ENCODE peak calls at places on chromosome 2, in seven cellular contexts. O is suprapubic skin; J is transverse colon; L is right lobe of liver; D is ascending aorta; T is neural progenitor cell; H is naive thymus-derived CD4-positive, alpha-beta T cell. X is an unnamed sample.

GRCh38 chr2:109065335-109065734 is 63.7 kb upstream of the SH3RF3 start:
- DNase-seq in D (no peak), T (no peak), L (peak; percentile 79), O (peak; percentile 58), J (no peak), H (no peak), X (peak; percentile 32)

GRCh38 chr2:199983534-199983933 is 28.2 kb downstream of the MAIP1 start:
- DNase-seq in D (no peak), H (no peak), J (no peak), T (no peak), L (no peak), O (no peak), X (no peak)

GRCh38 chr2:163736433-163737168 is 793 bp upstream of the FIGN start:
- DNase-seq in O (peak; percentile 82), D (no peak), L (peak; percentile 69), J (peak; percentile 9), H (no peak), T (peak; percentile 92), X (peak; percentile 45)

GRCh38 chr2:165192729-165193128 is 11.1 kb downstream of the SCN3A start:
- DNase-seq in D (no peak), O (no peak), T (no peak), H (no peak), J (no peak), L (no peak), X (no peak)

GRCh38 chr2:218002103-218002502 is 692 bp downstream of the TNS1 start:
- DNase-seq in T (no peak), O (no peak), L (no peak), J (no peak), D (no peak), H (no peak), X (no peak)

GRCh38 chr2:222892321-222892720 is 31.5 kb downstream of the ACSL3 start:
- DNase-seq in J (no peak), T (no peak), D (no peak), H (no peak), O (no peak), L (no peak), X (no peak)

GRCh38 chr2:226720948-226721347 is 78.7 kb downstream of the IRS1 start:
- DNase-seq in D (no peak), O (no peak), T (peak; percentile 16), H (no peak), L (no peak), J (no peak), X (no peak)

GRCh38 chr2:74741076-74741460 is 87.0 kb downstream of the SEMA4F start:
- DNase-seq in H (no peak), T (no peak), J (peak; percentile 27), D (no peak), O (no peak), L (no peak), X (no peak)

GRCh38 chr2:199409705-199410104 is 48.0 kb downstream of the SATB2 start:
- DNase-seq in L (no peak), O (no peak), H (no peak), D (no peak), T (no peak), J (no peak), X (no peak)

GRCh38 chr2:109523536-109524361 is 90.0 kb downstream of the SEPTIN10 start:
- DNase-seq in L (peak; percentile 24), H (no peak), T (no peak), D (no peak), O (no peak), J (no peak), X (no peak)

GRCh38 chr2:72915907-72916742 is 1.2 kb upstream of the EMX1 start:
- DNase-seq in O (no peak), L (peak; percentile 76), H (peak; percentile 41), J (peak; percentile 76), D (no peak), T (peak; percentile 94), X (peak; percentile 78)

GRCh38 chr2:62007555-62007954 is 102.1 kb downstream of the COMMD1 start:
- DNase-seq in O (no peak), D (no peak), T (no peak), H (no peak), J (no peak), L (no peak), X (no peak)

GRCh38 chr2:202555354-202555753 is 79.4 kb upstream of the FAM117B start:
- DNase-seq in J (no peak), O (no peak), H (no peak), D (no peak), L (no peak), T (no peak), X (no peak)

GRCh38 chr2:47504174-47504810 is 101.3 kb downstream of the MSH2 start:
- DNase-seq in J (no peak), T (no peak), H (no peak), L (no peak), D (no peak), O (peak; percentile 40), X (no peak)
- H3K9me3 ChIP-seq in J (peaks cover 3% of the 10 kb centered on the region), T (peaks cover 5% of the 10 kb centered on the region), H (peaks cover 26% of the 10 kb centered on the region), L (no peaks in the 10 kb centered on the region), D (no peaks in the 10 kb centered on the region), O (no peaks in the 10 kb centered on the region), X (peaks cover 10% of the 10 kb centered on the region)

GRCh38 chr2:47568164-47568861 is 165.4 kb downstream of the MSH2 start:
- DNase-seq in H (no peak), T (no peak), O (no peak), L (no peak), J (no peak), D (no peak), X (no peak)
- H3K27me3 ChIP-seq in H (peaks cover 3% of the 10 kb centered on the region), T (peaks cover 67% of the 10 kb centered on the region), O (peaks cover 80% of the 10 kb centered on the region), L (peaks cover 24% of the 10 kb centered on the region), J (peaks cover 73% of the 10 kb centered on the region), D (peaks cover 25% of the 10 kb centered on the region), X (peaks cover 19% of the 10 kb centered on the region)

GRCh38 chr2:82652117-82652516 is 1807.0 kb downstream of the SUCLG1 start:
- DNase-seq in L (no peak), O (no peak), T (no peak), J (no peak), D (no peak), H (no peak), X (no peak)

DNA sequence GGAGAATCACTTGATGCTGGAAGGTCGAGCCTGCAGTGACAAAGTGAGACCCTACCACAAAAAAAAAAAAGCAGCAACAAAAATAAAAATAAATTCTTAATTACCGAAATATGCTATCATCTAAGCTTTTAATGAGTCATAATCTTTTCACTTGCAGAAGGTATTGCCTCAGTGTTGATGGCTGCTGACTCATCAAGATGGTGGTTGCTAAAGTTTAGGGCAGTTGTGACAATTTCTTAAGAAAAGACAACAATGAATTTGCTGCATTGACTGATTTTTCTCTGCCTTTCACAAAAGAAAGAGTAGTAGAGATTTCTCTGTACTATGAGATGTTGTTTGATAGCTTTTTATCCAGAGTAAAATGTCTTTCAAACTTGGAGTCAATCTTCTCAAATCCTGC is 1809.0 kb downstream of the SUCLG1 start:
- DNase-seq in D (no peak), O (no peak), H (no peak), L (no peak), J (no peak), T (no peak), X (no peak)
- H3K9me3 ChIP-seq in D (no peaks in the 10 kb centered on the region), O (no peaks in the 10 kb centered on the region), H (peaks cover 5% of the 10 kb centered on the region), L (no peaks in the 10 kb centered on the region), J (no peaks in the 10 kb centered on the region), T (no peaks in the 10 kb centered on the region), X (no peaks in the 10 kb centered on the region)

GRCh38 chr2:174333502-174334277 is 1.1 kb upstream of the SP9 start:
- DNase-seq in H (peak; percentile 31), T (peak; percentile 54), J (no peak), D (no peak), O (no peak), L (no peak), X (no peak)

GRCh38 chr2:174331731-174332606 is 2.8 kb upstream of the SP9 start:
- DNase-seq in H (no peak), L (no peak), J (no peak), D (no peak), O (no peak), T (peak; percentile 80), X (no peak)

GRCh38 chr2:174333017-174333501 is 1.7 kb upstream of the SP9 start:
- DNase-seq in L (no peak), T (peak; percentile 20), H (no peak), J (no peak), O (no peak), D (no peak), X (no peak)

GRCh38 chr2:174330945-174331619 is 3.7 kb upstream of the SP9 start:
- DNase-seq in L (no peak), J (no peak), H (no peak), T (peak; percentile 55), O (no peak), D (no peak), X (no peak)

DNA sequence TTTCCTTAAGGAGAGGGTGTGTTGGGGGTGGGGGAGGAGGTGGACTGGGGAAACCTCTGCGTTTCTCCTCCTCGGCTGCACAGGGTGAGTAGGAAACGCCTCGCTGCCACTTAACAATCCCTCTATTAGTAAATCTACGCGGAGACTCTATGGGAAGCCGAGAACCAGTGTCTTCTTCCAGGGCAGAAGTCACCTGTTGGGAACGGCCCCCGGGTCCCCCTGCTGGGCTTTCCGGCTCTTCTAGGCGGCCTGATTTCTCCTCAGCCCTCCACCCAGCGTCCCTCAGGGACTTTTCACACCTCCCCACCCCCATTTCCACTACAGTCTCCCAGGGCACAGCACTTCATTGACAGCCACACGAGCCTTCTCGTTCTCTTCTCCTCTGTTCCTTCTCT is 2.1 kb upstream of the SP9 start:
- DNase-seq in O (no peak), H (peak; percentile 13), D (no peak), J (no peak), L (no peak), T (peak; percentile 80), X (no peak)
- H3K27me3 ChIP-seq in O (peaks cover 99% of the 10 kb centered on the region), H (peaks cover 77% of the 10 kb centered on the region), D (peaks cover 62% of the 10 kb centered on the region), J (peaks cover 100% of the 10 kb centered on the region), L (peaks cover 59% of the 10 kb centered on the region), T (peaks cover 100% of the 10 kb centered on the region), X (no peaks in the 10 kb centered on the region)

DNA sequence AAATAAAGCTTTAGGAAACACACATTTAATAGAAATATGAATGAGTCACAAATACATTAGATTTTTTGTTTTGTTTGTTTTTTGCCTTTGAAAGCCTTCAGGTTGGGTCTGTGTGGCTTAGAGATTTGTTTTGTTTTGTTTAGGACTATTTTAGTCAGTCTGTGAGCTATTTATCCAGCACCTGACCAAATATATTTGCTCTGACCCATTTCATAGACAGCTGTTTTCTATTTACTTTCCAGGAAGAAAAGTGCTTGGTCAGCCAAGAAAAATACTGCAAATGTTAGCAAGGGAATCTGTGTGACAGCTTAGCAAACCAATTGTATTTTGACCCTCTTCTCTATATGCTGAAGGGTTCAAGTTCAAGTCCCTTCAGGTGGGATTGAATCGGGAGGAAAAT is 22.9 kb upstream of the KLF7 start:
- DNase-seq in T (no peak), L (no peak), O (no peak), H (no peak), J (no peak), D (no peak), X (peak; percentile 17)
- H3K9me3 ChIP-seq in T (no peaks in the 10 kb centered on the region), L (no peaks in the 10 kb centered on the region), O (no peaks in the 10 kb centered on the region), H (no peaks in the 10 kb centered on the region), J (no peaks in the 10 kb centered on the region), D (no peaks in the 10 kb centered on the region), X (no peaks in the 10 kb centered on the region)